ENCODE peak calls at places on chromosomes 2 and 18, in four cellular contexts. One of them, this sample, is unnamed. For H3K4me1 and H3K9me3, the result is how much of the 10 kb centered on the place peaks cover.

GRCh38 chr2:2321250-2321545 is 9.9 kb downstream of the MYT1L start:
- DNase-seq in colonic mucosa: no peak
- DNase-seq in heart left ventricle: no peak
- DNase-seq in CD4-positive, alpha-beta memory T cell: no peak
- DNase-seq in this sample: no peak

GRCh38 chr2:185857676-185858075 is 119.1 kb downstream of the FSIP2 start:
- DNase-seq in colonic mucosa: no peak
- DNase-seq in heart left ventricle: no peak
- DNase-seq in CD4-positive, alpha-beta memory T cell: no peak
- DNase-seq in this sample: no peak

GRCh38 chr2:23457990-23458689 is 73.2 kb downstream of the KLHL29 start:
- DNase-seq in colonic mucosa: no peak
- DNase-seq in heart left ventricle: no peak
- DNase-seq in CD4-positive, alpha-beta memory T cell: no peak
- DNase-seq in this sample: no peak

GRCh38 chr2:26018184-26018716 is 15.6 kb upstream of the RAB10 start:
- DNase-seq in colonic mucosa: peak
- DNase-seq in heart left ventricle: peak
- DNase-seq in CD4-positive, alpha-beta memory T cell: no peak
- DNase-seq in this sample: peak

GRCh38 chr2:16392647-16393482 is 272.8 kb downstream of the CYRIA start:
- DNase-seq in colonic mucosa: no peak
- DNase-seq in heart left ventricle: no peak
- DNase-seq in CD4-positive, alpha-beta memory T cell: no peak
- DNase-seq in this sample: no peak

GRCh38 chr2:60992985-60993392 is 24.5 kb upstream of the PEX13 start:
- DNase-seq in colonic mucosa: no peak
- DNase-seq in heart left ventricle: no peak
- DNase-seq in CD4-positive, alpha-beta memory T cell: peak
- DNase-seq in this sample: no peak

GRCh38 chr2:24874025-24874424 is 46.0 kb downstream of the ADCY3 start:
- DNase-seq in colonic mucosa: no peak
- DNase-seq in heart left ventricle: peak
- DNase-seq in CD4-positive, alpha-beta memory T cell: no peak
- DNase-seq in this sample: no peak

GRCh38 chr2:172101707-172102158 is 967 bp downstream of the DLX2 start:
- DNase-seq in colonic mucosa: no peak
- DNase-seq in heart left ventricle: no peak
- DNase-seq in CD4-positive, alpha-beta memory T cell: no peak
- DNase-seq in this sample: peak

GRCh38 chr2:73939419-73939818 is 12.7 kb downstream of the DGUOK start:
- DNase-seq in colonic mucosa: no peak
- DNase-seq in heart left ventricle: peak
- DNase-seq in CD4-positive, alpha-beta memory T cell: no peak
- DNase-seq in this sample: peak

GRCh38 chr2:5020451-5020850 is 671.7 kb upstream of the SOX11 start:
- DNase-seq in colonic mucosa: no peak
- DNase-seq in heart left ventricle: no peak
- DNase-seq in CD4-positive, alpha-beta memory T cell: no peak
- DNase-seq in this sample: peak

GRCh38 chr2:172462393-172463381 is 35.3 kb downstream of the ITGA6 start:
- DNase-seq in colonic mucosa: peak
- DNase-seq in heart left ventricle: no peak
- DNase-seq in CD4-positive, alpha-beta memory T cell: peak
- DNase-seq in this sample: no peak

GRCh38 chr2:118774458-118775133 is 72.9 kb downstream of the EN1 start:
- DNase-seq in colonic mucosa: peak
- DNase-seq in heart left ventricle: peak
- DNase-seq in CD4-positive, alpha-beta memory T cell: no peak
- DNase-seq in this sample: peak

GRCh38 chr2:295081-295480 is 7.2 kb upstream of the ALKAL2 start:
- DNase-seq in colonic mucosa: no peak
- DNase-seq in heart left ventricle: no peak
- DNase-seq in CD4-positive, alpha-beta memory T cell: no peak
- DNase-seq in this sample: no peak

GRCh38 chr2:127407661-127408003 is 10.6 kb upstream of the PROC start:
- DNase-seq in colonic mucosa: no peak
- DNase-seq in heart left ventricle: no peak
- DNase-seq in CD4-positive, alpha-beta memory T cell: no peak
- DNase-seq in this sample: no peak
- H3K4me1 ChIP-seq in colonic mucosa: under half
- H3K4me1 ChIP-seq in heart left ventricle: under half
- H3K4me1 ChIP-seq in CD4-positive, alpha-beta memory T cell: under half
- H3K4me1 ChIP-seq in this sample: under half

GRCh38 chr2:226763320-226763719 is 36.3 kb downstream of the IRS1 start:
- DNase-seq in colonic mucosa: no peak
- DNase-seq in heart left ventricle: no peak
- DNase-seq in CD4-positive, alpha-beta memory T cell: no peak
- DNase-seq in this sample: no peak

GRCh38 chr2:226766352-226767055 is 33.1 kb downstream of the IRS1 start:
- DNase-seq in colonic mucosa: no peak
- DNase-seq in heart left ventricle: no peak
- DNase-seq in CD4-positive, alpha-beta memory T cell: no peak
- DNase-seq in this sample: no peak

GRCh38 chr2:226772389-226773179 is 27.0 kb downstream of the IRS1 start:
- DNase-seq in colonic mucosa: no peak
- DNase-seq in heart left ventricle: no peak
- DNase-seq in CD4-positive, alpha-beta memory T cell: peak
- DNase-seq in this sample: peak

GRCh38 chr2:226771067-226771466 is 28.6 kb downstream of the IRS1 start:
- DNase-seq in colonic mucosa: peak
- DNase-seq in heart left ventricle: peak
- DNase-seq in CD4-positive, alpha-beta memory T cell: no peak
- DNase-seq in this sample: no peak

GRCh38 chr2:226767056-226767813 is 32.4 kb downstream of the IRS1 start:
- DNase-seq in colonic mucosa: no peak
- DNase-seq in heart left ventricle: peak
- DNase-seq in CD4-positive, alpha-beta memory T cell: no peak
- DNase-seq in this sample: no peak
- H3K9me3 ChIP-seq in colonic mucosa: under half
- H3K9me3 ChIP-seq in heart left ventricle: under half
- H3K9me3 ChIP-seq in CD4-positive, alpha-beta memory T cell: under half
- H3K9me3 ChIP-seq in this sample: under half

DNA sequence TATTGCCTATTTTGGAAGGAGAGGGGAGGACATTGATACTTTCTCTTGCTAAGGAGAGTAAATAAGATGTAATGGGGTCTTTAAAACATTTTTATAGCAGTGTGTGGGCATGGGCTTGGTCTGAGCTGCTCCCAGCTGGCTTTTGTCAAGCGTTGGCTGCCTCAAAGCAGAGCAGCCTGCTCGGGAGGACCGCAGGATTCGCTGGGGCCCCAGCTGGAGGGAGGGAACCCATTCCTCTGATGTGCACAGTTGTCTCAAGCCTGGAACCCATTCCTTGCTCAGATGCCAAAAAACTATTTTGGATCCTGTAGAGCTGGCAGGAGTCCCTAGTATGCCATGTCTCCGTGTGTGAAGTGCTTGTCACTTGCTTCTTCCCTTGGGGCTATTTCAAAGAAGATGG is 59.4 kb upstream of the RMDN2 start:
- DNase-seq in colonic mucosa: no peak
- DNase-seq in heart left ventricle: no peak
- DNase-seq in CD4-positive, alpha-beta memory T cell: no peak
- DNase-seq in this sample: no peak
- H3K4me1 ChIP-seq in colonic mucosa: under half
- H3K4me1 ChIP-seq in heart left ventricle: under half
- H3K4me1 ChIP-seq in CD4-positive, alpha-beta memory T cell: under half
- H3K4me1 ChIP-seq in this sample: under half

DNA sequence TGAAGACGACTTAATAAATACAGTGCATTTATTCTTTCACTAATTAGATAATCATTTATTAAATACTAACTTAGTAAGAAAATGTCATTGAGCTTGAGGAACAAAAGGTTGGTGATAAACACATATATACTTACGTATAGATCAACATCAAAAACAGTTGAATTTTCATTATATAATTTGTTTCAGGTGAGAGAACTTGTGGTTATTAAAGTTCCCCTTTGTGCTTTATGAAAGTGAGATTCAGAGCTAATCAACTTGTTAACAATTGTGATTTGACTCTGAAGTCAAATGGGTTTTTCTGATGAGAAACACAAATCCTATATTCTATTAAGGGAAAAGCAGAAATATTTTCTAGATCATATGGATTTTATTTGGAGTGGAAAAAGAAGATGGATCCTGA is 524.0 kb downstream of the SOX11 start:
- DNase-seq in colonic mucosa: no peak
- DNase-seq in heart left ventricle: no peak
- DNase-seq in CD4-positive, alpha-beta memory T cell: no peak
- DNase-seq in this sample: no peak
- H3K9me3 ChIP-seq in colonic mucosa: under half
- H3K9me3 ChIP-seq in heart left ventricle: under half
- H3K9me3 ChIP-seq in CD4-positive, alpha-beta memory T cell: under half
- H3K9me3 ChIP-seq in this sample: under half

GRCh38 chr2:46977266-46977665 is 61.7 kb upstream of the MCFD2 start:
- DNase-seq in colonic mucosa: no peak
- DNase-seq in heart left ventricle: no peak
- DNase-seq in CD4-positive, alpha-beta memory T cell: no peak
- DNase-seq in this sample: no peak
- H3K4me1 ChIP-seq in colonic mucosa: under half
- H3K4me1 ChIP-seq in heart left ventricle: under half
- H3K4me1 ChIP-seq in CD4-positive, alpha-beta memory T cell: under half
- H3K4me1 ChIP-seq in this sample: under half

GRCh38 chr18:21090680-21091079 is 20.9 kb downstream of the ROCK1 start:
- DNase-seq in colonic mucosa: no peak
- DNase-seq in heart left ventricle: no peak
- DNase-seq in CD4-positive, alpha-beta memory T cell: no peak
- DNase-seq in this sample: no peak

GRCh38 chr18:21096760-21097159 is 14.9 kb downstream of the ROCK1 start:
- DNase-seq in colonic mucosa: no peak
- DNase-seq in heart left ventricle: no peak
- DNase-seq in CD4-positive, alpha-beta memory T cell: no peak
- DNase-seq in this sample: no peak

DNA sequence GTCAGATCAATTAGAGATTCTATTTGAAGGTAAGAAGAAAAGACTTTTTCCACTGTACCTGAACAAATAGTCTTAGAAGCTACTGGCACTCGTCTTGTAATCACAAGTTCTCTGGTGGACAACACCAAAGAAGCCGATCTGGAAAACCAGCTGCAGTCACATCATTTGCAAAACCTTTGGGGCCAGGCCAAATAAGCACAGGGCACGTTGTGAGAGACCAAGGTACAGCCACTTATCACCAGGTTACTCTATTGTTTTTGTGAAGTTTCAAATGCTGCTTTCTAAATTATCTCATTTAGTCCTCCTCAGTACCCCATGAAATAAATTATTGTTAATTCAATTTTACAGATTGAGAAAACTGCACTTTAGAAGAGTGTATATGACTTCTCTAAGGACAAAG is 18.5 kb downstream of the ROCK1 start:
- DNase-seq in colonic mucosa: no peak
- DNase-seq in heart left ventricle: no peak
- DNase-seq in CD4-positive, alpha-beta memory T cell: no peak
- DNase-seq in this sample: no peak
- H3K9me3 ChIP-seq in colonic mucosa: under half
- H3K9me3 ChIP-seq in heart left ventricle: under half
- H3K9me3 ChIP-seq in CD4-positive, alpha-beta memory T cell: under half
- H3K9me3 ChIP-seq in this sample: under half

GRCh38 chr2:149164827-149165226 is 126.3 kb downstream of the LYPD6B start:
- DNase-seq in colonic mucosa: no peak
- DNase-seq in heart left ventricle: no peak
- DNase-seq in CD4-positive, alpha-beta memory T cell: no peak
- DNase-seq in this sample: no peak
- H3K4me1 ChIP-seq in colonic mucosa: under half
- H3K4me1 ChIP-seq in heart left ventricle: under half
- H3K4me1 ChIP-seq in CD4-positive, alpha-beta memory T cell: under half
- H3K4me1 ChIP-seq in this sample: under half

GRCh38 chr18:70337139-70337972 is 48.5 kb downstream of the SOCS6 start:
- DNase-seq in colonic mucosa: peak
- DNase-seq in heart left ventricle: peak
- DNase-seq in CD4-positive, alpha-beta memory T cell: no peak
- DNase-seq in this sample: peak
- H3K9me3 ChIP-seq in colonic mucosa: under half
- H3K9me3 ChIP-seq in heart left ventricle: under half
- H3K9me3 ChIP-seq in CD4-positive, alpha-beta memory T cell: under half
- H3K9me3 ChIP-seq in this sample: under half